ENCODE peak calls at places on chromosomes 12 and 14, in nine cellular contexts. V, B, J, A, N, Y, O, Z and C are unnamed samples.

GRCh38 chr12:19273482-19274330 is 144.2 kb downstream of the PLEKHA5 start:
- DNase-seq in V (peak; percentile 72), B (peak; percentile 94), J (peak; percentile 55), A (no peak), N (peak; percentile 78), Y (no peak), O (peak; percentile 97), Z (peak; percentile 97), C (peak; percentile 98)

GRCh38 chr12:3190101-3190500 is 112.9 kb downstream of the TSPAN9 start:
- DNase-seq in V (no peak), B (no peak), J (no peak), A (no peak), N (no peak), Y (no peak), O (no peak), Z (no peak), C (no peak)

GRCh38 chr12:88958153-88958552 is 377.9 kb upstream of the KITLG start:
- DNase-seq in V (no peak), B (peak; percentile 53), J (no peak), A (no peak), N (no peak), Y (no peak), O (no peak), Z (no peak), C (no peak)

GRCh38 chr14:98888281-98888680 is 383.7 kb downstream of the BCL11B start:
- DNase-seq in V (no peak), B (no peak), J (no peak), A (no peak), N (no peak), Y (no peak), O (no peak), Z (no peak), C (no peak)

GRCh38 chr14:96038920-96039632 is at the start of gene C14orf132:
- DNase-seq in V (no peak), B (peak; percentile 54), J (no peak), A (peak; percentile 69), N (no peak), Y (peak; percentile 39), O (peak; percentile 41), Z (peak; percentile 52), C (peak; percentile 56)

GRCh38 chr14:54808326-54809161 is 94.1 kb downstream of the GCH1 start:
- DNase-seq in V (no peak), B (no peak), J (no peak), A (no peak), N (no peak), Y (no peak), O (no peak), Z (no peak), C (no peak)

GRCh38 chr12:109264095-109264942 is 44.8 kb downstream of the FOXN4 start:
- DNase-seq in V (peak; percentile 65), B (peak; percentile 78), J (peak; percentile 28), A (peak; percentile 66), N (peak; percentile 72), Y (peak; percentile 22), O (peak; percentile 63), Z (peak; percentile 36), C (peak; percentile 56)

GRCh38 chr12:54977155-54977554 is 7.4 kb downstream of the TESPA1 start:
- DNase-seq in V (no peak), B (no peak), J (no peak), A (no peak), N (no peak), Y (no peak), O (peak; percentile 42), Z (peak; percentile 76), C (peak; percentile 67)

GRCh38 chr12:88127855-88128254 is 14.0 kb downstream of the CEP290 start:
- DNase-seq in V (no peak), B (no peak), J (no peak), A (no peak), N (no peak), Y (no peak), O (no peak), Z (no peak), C (no peak)

GRCh38 chr12:124754949-124755800 is 108.5 kb downstream of the SCARB1 start:
- DNase-seq in V (peak; percentile 62), B (peak; percentile 56), J (peak; percentile 19), A (peak; percentile 92), N (peak; percentile 98), Y (peak; percentile 42), O (peak; percentile 97), Z (peak; percentile 98), C (peak; percentile 95)

GRCh38 chr12:27547592-27547991 is 23.6 kb downstream of the PPFIBP1 start:
- DNase-seq in V (no peak), B (no peak), J (no peak), A (no peak), N (no peak), Y (no peak), O (no peak), Z (no peak), C (no peak)

GRCh38 chr12:113757223-113758002 is 208.7 kb downstream of the RBM19 start:
- DNase-seq in V (no peak), B (no peak), J (no peak), A (peak; percentile 1), N (no peak), Y (no peak), O (no peak), Z (no peak), C (no peak)

GRCh38 chr14:65141523-65141922 is 39.2 kb upstream of the MAX start:
- DNase-seq in V (no peak), B (no peak), J (no peak), A (no peak), N (no peak), Y (no peak), O (no peak), Z (no peak), C (no peak)

GRCh38 chr12:66776974-66777373 is 98.1 kb upstream of the GRIP1 start:
- DNase-seq in V (peak; percentile 92), B (no peak), J (peak; percentile 22), A (no peak), N (no peak), Y (no peak), O (no peak), Z (no peak), C (no peak)

GRCh38 chr12:29208060-29208459 is 59.0 kb downstream of the FAR2 start:
- DNase-seq in V (no peak), B (no peak), J (no peak), A (peak; percentile 7), N (peak; percentile 68), Y (no peak), O (no peak), Z (no peak), C (no peak)

GRCh38 chr14:86015511-86015910 is 485.6 kb downstream of the FLRT2 start:
- DNase-seq in V (no peak), B (no peak), J (no peak), A (no peak), N (no peak), Y (no peak), O (no peak), Z (peak; percentile 55), C (peak; percentile 10)